ENCODE peak calls at places on chromosomes 12 and 14, in five cellular contexts. B, G, P, C and I are unnamed samples.

GRCh38 chr12:27571463-27571862 is 47.5 kb downstream of the PPFIBP1 start:
- DNase-seq in P (no peak), B (no peak), G (no peak), C (peak; percentile 95), I (no peak)

GRCh38 chr14:83478741-83479140 is 1945.1 kb upstream of the SEL1L start:
- DNase-seq in P (no peak), G (no peak), B (no peak), C (peak; percentile 8), I (no peak)

GRCh38 chr14:93219103-93219726 is 12.2 kb downstream of the UBR7 start:
- DNase-seq in G (peak; percentile 64), B (peak; percentile 49), C (peak; percentile 75), P (no peak), I (no peak)

GRCh38 chr14:50475460-50475859 is 56.9 kb downstream of the MAP4K5 start:
- DNase-seq in B (no peak), C (peak; percentile 33), P (no peak), G (no peak), I (no peak)

GRCh38 chr12:48084066-48084465 is 21.8 kb downstream of the SENP1 start:
- DNase-seq in P (no peak), B (no peak), C (peak; percentile 35), G (no peak), I (no peak)

GRCh38 chr12:98752726-98753125 is 107.6 kb downstream of the APAF1 start:
- DNase-seq in P (no peak), G (no peak), C (peak; percentile 59), B (no peak), I (no peak)

GRCh38 chr14:94028450-94028826 is 2.3 kb downstream of the OTUB2 start:
- DNase-seq in G (no peak), B (no peak), P (no peak), C (peak; percentile 55), I (no peak)

GRCh38 chr12:24894869-24895268 is 54.0 kb downstream of the BCAT1 start:
- DNase-seq in G (no peak), B (no peak), C (no peak), P (no peak), I (no peak)

GRCh38 chr12:573226-573625 is 90.0 kb downstream of the NINJ2 start:
- DNase-seq in G (no peak), P (peak; percentile 31), B (no peak), C (no peak), I (no peak)

GRCh38 chr14:105536691-105537579 is 10.6 kb downstream of the TMEM121 start:
- DNase-seq in P (no peak), G (no peak), B (no peak), C (no peak), I (no peak)

GRCh38 chr14:64952598-64953309 is 10.2 kb upstream of the GPX2 start:
- DNase-seq in B (no peak), G (no peak), P (no peak), C (no peak), I (no peak)

GRCh38 chr12:107092669-107093546 is 441 bp downstream of the CRY1 start:
- DNase-seq in G (peak; percentile 57), C (no peak), P (peak; percentile 54), B (peak; percentile 66), I (no peak)

GRCh38 chr12:14963520-14963919 is 2.1 kb upstream of the ARHGDIB start:
- DNase-seq in P (no peak), C (no peak), G (no peak), B (no peak), I (no peak)

GRCh38 chr14:23259412-23259811 is 21.7 kb downstream of the RNF212B start:
- DNase-seq in P (no peak), C (no peak), G (no peak), B (no peak), I (no peak)

GRCh38 chr12:57629897-57630471 is 3.0 kb downstream of the B4GALNT1 start:
- DNase-seq in B (no peak), P (no peak), C (no peak), G (peak; percentile 4), I (no peak)

GRCh38 chr12:40015360-40015759 is 90.5 kb downstream of the SLC2A13 start:
- DNase-seq in B (no peak), C (peak; percentile 18), G (no peak), P (no peak), I (no peak)

GRCh38 chr12:15808250-15808971 is 19.2 kb upstream of the EPS8 start:
- DNase-seq in C (no peak), B (no peak), G (no peak), P (no peak), I (no peak)

GRCh38 chr12:29414368-29414767 is 33.4 kb upstream of the ERGIC2 start:
- DNase-seq in C (no peak), P (no peak), G (no peak), B (no peak), I (no peak)

GRCh38 chr12:77888611-77889010 is 57.9 kb downstream of the NAV3 start:
- DNase-seq in B (no peak), G (no peak), P (no peak), C (peak; percentile 91), I (no peak)

GRCh38 chr14:69586420-69586819 is 11.7 kb upstream of the CCDC177 start:
- DNase-seq in B (no peak), P (no peak), G (no peak), C (peak; percentile 30), I (no peak)

GRCh38 chr14:89108608-89109007 is 284.2 kb downstream of the TTC8 start:
- DNase-seq in B (no peak), P (no peak), C (no peak), G (no peak), I (no peak)

GRCh38 chr14:71692496-71692895 is 239.7 kb upstream of the RGS6 start:
- DNase-seq in B (no peak), P (no peak), C (peak; percentile 73), G (no peak), I (no peak)

GRCh38 chr12:84912191-84913142 is at the start of gene SLC6A15:
- DNase-seq in G (peak; percentile 31), P (peak; percentile 51), B (no peak), C (peak; percentile 88), I (peak; percentile 80)

GRCh38 chr12:15752780-15753179 is 36.4 kb downstream of the EPS8 start:
- DNase-seq in P (no peak), G (no peak), C (peak; percentile 48), B (no peak), I (no peak)

DNA sequence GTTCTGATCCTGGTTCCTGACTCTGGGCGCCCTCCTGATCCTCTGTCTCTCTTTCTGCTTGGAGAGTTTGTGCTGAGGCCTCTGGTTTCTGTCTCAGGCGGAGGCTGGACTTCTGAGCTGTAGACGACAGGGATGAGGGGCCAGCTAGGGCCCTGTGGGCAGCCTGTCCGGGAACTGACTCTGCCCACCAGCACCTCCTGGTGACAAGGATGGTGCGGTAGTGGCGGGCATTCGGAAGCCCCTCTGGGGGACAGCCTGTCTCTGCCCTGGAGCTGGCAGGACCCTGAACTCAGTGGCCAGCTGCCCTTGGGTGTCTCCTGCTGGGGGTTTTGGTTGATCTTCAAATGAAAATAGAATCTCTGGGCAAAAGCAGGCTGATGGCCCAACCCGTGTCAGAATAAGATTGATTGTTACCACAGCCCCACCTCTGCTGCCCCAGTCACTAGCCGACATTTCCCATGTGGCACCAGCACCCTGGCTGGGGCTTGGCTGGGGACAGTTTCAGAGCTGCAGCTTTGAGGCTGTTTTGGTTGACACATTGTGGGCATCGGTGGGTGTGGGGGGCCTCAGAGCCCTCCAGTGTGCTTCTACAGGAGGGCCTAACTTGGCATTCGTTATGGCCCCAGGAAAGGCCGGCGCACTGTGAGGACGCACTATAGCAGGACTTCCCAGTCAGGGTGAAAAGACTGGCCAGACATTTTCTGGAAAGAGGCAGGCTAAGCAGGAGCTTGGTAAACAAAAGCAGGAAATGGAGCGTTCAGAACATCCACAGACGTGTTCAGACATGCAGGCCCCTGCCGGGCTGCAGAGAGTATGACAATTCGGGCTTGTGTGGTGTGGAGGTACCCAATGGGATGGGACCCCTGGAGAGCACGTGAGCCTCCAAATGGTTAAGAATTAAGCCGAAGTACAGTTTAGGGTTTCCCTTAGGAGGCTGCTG is 16.1 kb downstream of the KRT80 start:
- DNase-seq in G (no peak), C (peak; percentile 65), B (no peak), P (no peak), I (no peak)
- TF ChIP-seq CTCF in G (no peak), C (peak; percentile 52), B (no peak), P (peak; percentile 63), I (peak; percentile 29)

DNA sequence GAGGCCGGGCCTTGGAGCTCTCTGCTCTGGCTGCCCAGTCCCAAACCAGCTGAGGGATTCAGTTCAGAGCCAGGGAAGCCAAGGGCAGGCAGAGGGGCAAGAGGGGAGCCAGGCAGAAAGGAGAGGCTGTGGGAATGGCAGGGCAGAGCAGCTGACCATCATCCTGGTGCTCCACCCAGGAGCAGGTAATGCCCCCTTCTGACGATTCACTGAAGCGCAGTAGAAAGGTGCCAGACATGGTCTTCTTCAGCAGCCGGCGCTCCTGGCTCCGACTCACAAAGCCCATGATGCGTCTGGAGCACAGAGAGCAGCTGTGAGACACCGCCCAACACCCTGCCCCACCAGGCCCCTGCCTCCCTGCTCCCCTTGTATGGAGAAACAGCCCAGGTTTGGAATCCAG is 8.0 kb downstream of the IL23A start:
- DNase-seq in P (no peak), B (no peak), G (no peak), C (peak; percentile 10), I (no peak)
- TF ChIP-seq CTCF in P (no peak), B (no peak), G (no peak), C (no peak), I (no peak)

DNA sequence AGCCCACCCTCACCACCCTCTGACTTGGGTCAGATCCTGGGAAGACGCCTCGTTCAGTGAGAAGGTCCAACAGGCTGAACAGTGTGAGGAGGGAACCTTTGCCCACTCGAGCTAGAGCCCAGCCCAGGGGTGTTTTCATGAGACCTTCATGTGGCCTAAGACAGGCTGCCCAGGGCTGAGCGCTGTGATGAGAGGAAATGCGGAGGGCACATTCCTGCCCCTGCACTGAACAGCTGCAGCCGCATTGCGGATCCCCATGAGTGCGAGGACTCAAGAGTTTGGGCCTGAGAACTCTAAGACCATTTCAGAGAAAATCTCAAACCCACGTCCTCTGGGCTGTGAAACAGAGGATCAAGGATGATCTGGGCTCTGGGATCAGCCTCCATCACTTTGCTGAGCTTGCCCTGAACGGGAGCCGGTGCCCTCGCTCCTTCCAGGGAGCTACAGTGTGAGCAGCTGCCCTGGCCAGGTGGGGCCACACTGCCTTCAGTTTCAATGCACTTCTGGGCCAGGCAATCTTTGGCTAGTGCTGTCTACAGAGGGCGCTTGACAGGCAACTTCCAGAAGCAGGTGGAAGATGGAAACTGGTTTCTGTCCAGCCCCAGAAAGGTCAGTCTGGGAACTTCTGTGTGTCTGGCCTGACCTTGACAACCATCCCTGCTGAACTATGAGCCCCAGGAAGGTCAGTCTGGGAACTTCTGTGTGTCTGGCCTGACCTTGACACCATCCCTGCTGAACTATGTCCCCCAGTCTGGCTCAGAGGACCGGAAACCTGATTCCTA is 43.5 kb upstream of the P2RX7 start:
- DNase-seq in C (no peak), B (peak; percentile 26), G (peak; percentile 17), P (no peak), I (no peak)
- TF ChIP-seq CTCF in C (no peak), B (no peak), G (no peak), P (no peak), I (no peak)

GRCh38 chr12:96986883-96987523 is 79.9 kb downstream of the NEDD1 start:
- DNase-seq in C (peak; percentile 55), G (peak; percentile 15), B (no peak), P (no peak), I (no peak)
- TF ChIP-seq CTCF in C (peak; percentile 53), G (no peak), B (peak; percentile 45), P (peak; percentile 43), I (peak; percentile 82)